ENCODE peak calls at places on chromosomes 2 and 18, in ten cellular contexts. J, K, E, I, G, P, O, X, M and T are unnamed samples. For H3K9me3, the result is how much of the 10 kb centered on the place peaks cover.

GRCh38 chr2:240335061-240335460 is 100.4 kb upstream of the GPC1 start:
- DNase-seq in K (no peak), M (no peak), G (no peak), J (no peak), O (no peak), P (no peak), I (no peak), X (no peak), E (no peak), T (no peak)

GRCh38 chr2:217691920-217692666 is 310.7 kb downstream of the TNS1 start:
- DNase-seq in G (no peak), K (no peak), E (no peak), O (no peak), J (no peak), P (peak), M (no peak), I (no peak), X (no peak), T (no peak)

GRCh38 chr2:240390091-240391073 is 45.1 kb upstream of the GPC1 start:
- DNase-seq in I (peak), J (peak), K (no peak), X (no peak), E (no peak), O (no peak), P (peak), M (no peak), G (no peak), T (no peak)

GRCh38 chr2:211161236-211161635 is 604.8 kb downstream of the CPS1 start:
- DNase-seq in X (no peak), K (no peak), E (no peak), P (no peak), I (no peak), M (no peak), O (no peak), J (no peak), G (no peak), T (no peak)

GRCh38 chr2:12605936-12606335 is 110.8 kb upstream of the TRIB2 start:
- DNase-seq in E (no peak), P (no peak), G (no peak), J (no peak), O (no peak), M (no peak), I (no peak), X (no peak), K (no peak), T (no peak)

GRCh38 chr18:6315556-6316331 is 99.0 kb downstream of the L3MBTL4 start:
- DNase-seq in X (peak), M (no peak), O (no peak), P (no peak), J (no peak), I (no peak), G (peak), E (no peak), K (no peak), T (no peak)

GRCh38 chr18:58990720-58991119 is 126.0 kb downstream of the ZNF532 start:
- DNase-seq in E (no peak), I (peak), G (no peak), X (no peak), K (no peak), J (no peak), O (no peak), M (no peak), P (no peak), T (no peak)

GRCh38 chr2:5521462-5521861 is 170.7 kb upstream of the SOX11 start:
- DNase-seq in X (no peak), E (no peak), I (no peak), K (no peak), G (no peak), P (peak), O (no peak), J (no peak), M (no peak), T (no peak)

GRCh38 chr2:202022755-202023154 is 10.9 kb upstream of the FZD7 start:
- DNase-seq in G (peak), M (no peak), I (no peak), O (no peak), P (no peak), K (no peak), J (no peak), X (no peak), E (no peak), T (no peak)

GRCh38 chr2:240520143-240520973 is 37.4 kb downstream of the ANKMY1 start:
- DNase-seq in J (peak), M (no peak), I (no peak), P (no peak), X (no peak), K (no peak), E (no peak), O (no peak), G (no peak), T (peak)

GRCh38 chr2:235391964-235392615 is 101.8 kb upstream of the AGAP1 start:
- DNase-seq in X (no peak), E (no peak), G (no peak), J (no peak), M (no peak), I (no peak), K (no peak), P (no peak), O (no peak), T (peak)

GRCh38 chr18:58605027-58606020 is 23.6 kb downstream of the ALPK2 start:
- DNase-seq in M (no peak), P (no peak), J (no peak), O (no peak), X (peak), E (no peak), G (no peak), I (no peak), K (no peak), T (no peak)

GRCh38 chr18:9673296-9674251 is 34.5 kb upstream of the RAB31 start:
- DNase-seq in O (no peak), I (no peak), X (peak), E (no peak), P (peak), K (no peak), J (no peak), M (no peak), G (peak), T (peak)

GRCh38 chr2:223674998-223675609 is 72.9 kb upstream of the SCG2 start:
- DNase-seq in G (peak), J (no peak), O (no peak), P (no peak), X (peak), I (no peak), K (no peak), M (peak), E (no peak), T (no peak)

GRCh38 chr18:79326413-79327198 is 69.1 kb upstream of the NFATC1 start:
- DNase-seq in P (no peak), G (no peak), X (no peak), E (no peak), M (no peak), I (peak), J (no peak), O (no peak), K (no peak), T (no peak)

GRCh38 chr2:867296-867695 is 83.4 kb upstream of the SNTG2 start:
- DNase-seq in J (no peak), K (no peak), X (no peak), M (no peak), G (no peak), O (no peak), I (no peak), P (no peak), E (no peak), T (no peak)

GRCh38 chr18:9643549-9643948 is 29.2 kb upstream of the PPP4R1 start:
- DNase-seq in I (no peak), J (no peak), K (no peak), E (no peak), P (no peak), M (no peak), G (peak), O (no peak), X (peak), T (peak)

GRCh38 chr2:241507430-241508239 is 749 bp downstream of the STK25 start:
- DNase-seq in M (peak), E (no peak), P (peak), J (peak), I (no peak), K (peak), G (peak), X (peak), O (no peak), T (no peak)

GRCh38 chr2:10614940-10615339 is 74.8 kb downstream of the NOL10 start:
- DNase-seq in I (no peak), O (no peak), G (no peak), M (no peak), J (no peak), P (no peak), K (no peak), E (no peak), X (no peak), T (no peak)

GRCh38 chr2:3051266-3051665 is 326.4 kb downstream of the EIPR1 start:
- DNase-seq in M (no peak), J (no peak), E (no peak), G (no peak), O (no peak), P (no peak), X (no peak), I (no peak), K (no peak), T (no peak)

GRCh38 chr2:218999881-219000568 is 6.8 kb upstream of the CRYBA2 start:
- DNase-seq in M (no peak), K (no peak), G (peak), J (no peak), O (no peak), E (no peak), I (no peak), P (no peak), X (no peak), T (no peak)

DNA sequence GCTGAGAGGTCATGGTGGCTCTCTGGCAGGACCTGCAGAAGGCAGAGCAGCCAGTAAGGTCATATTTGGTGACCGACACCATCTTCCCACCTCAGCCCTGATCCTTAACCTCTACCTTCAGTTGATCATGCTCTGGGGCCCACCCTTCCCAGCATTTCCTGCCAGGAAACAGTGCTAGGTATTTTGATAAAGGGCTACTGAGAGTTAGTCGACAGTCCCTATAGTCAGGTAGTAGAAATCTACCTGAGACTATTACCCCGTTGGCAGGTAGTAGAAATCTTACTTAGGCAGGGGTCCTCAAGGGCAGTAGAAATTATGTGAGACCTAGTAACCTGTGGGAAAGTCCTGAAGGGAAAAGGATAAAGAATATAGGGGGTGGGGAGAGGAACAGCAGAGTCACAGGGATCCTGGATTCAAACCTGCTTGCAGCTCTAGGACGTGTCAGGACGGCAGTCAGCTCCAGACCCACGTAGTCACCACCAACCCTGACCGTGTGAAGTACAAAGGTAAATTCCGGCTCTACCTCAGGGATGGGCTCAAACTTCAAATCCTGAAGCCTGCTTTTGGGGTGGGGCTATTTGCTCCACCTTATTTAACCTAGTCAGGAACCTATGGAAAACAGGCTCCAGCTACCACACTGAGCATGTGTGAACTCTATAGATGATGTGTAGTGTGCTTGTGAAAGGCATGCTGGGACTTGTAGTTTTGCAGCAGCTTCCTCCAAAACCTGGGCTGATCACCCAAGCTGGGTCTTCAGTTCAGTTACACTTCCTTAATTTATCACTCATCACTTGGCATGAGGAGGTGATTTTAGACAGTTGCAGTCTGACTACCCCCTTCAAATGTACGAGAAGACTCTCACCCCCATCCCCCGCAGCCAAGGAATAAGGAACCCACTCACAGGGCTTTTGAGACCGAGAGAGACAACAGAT is at the start of gene DQX1:
- DNase-seq in I (no peak), G (no peak), X (peak), O (no peak), E (no peak), J (peak), P (no peak), K (no peak), M (no peak), T (no peak)
- TF ChIP-seq POLR2A in I (no peak), G (no peak), X (no peak), O (no peak), E (no peak), J (no peak), P (no peak), K (no peak), M (peak), T (no peak)

GRCh38 chr2:102145939-102146338 is 3.4 kb downstream of the IL1R1 start:
- DNase-seq in O (no peak), J (no peak), X (peak), E (no peak), P (no peak), G (no peak), K (no peak), M (no peak), I (no peak), T (no peak)

GRCh38 chr2:102142829-102143449 is 393 bp downstream of the IL1R1 start:
- DNase-seq in M (no peak), O (no peak), G (no peak), I (no peak), E (no peak), X (peak), J (no peak), P (no peak), K (no peak), T (peak)

GRCh38 chr2:102144128-102144527 is 1.6 kb downstream of the IL1R1 start:
- DNase-seq in O (no peak), J (no peak), M (no peak), E (no peak), G (peak), K (no peak), P (peak), X (no peak), I (no peak), T (no peak)

GRCh38 chr2:102143450-102143985 is 972 bp downstream of the IL1R1 start:
- DNase-seq in J (no peak), G (peak), I (no peak), M (no peak), K (no peak), P (peak), O (peak), X (no peak), E (no peak), T (no peak)

GRCh38 chr2:102145107-102145506 is 2.6 kb downstream of the IL1R1 start:
- DNase-seq in X (no peak), O (no peak), K (no peak), E (no peak), P (no peak), J (no peak), M (no peak), I (no peak), G (no peak), T (no peak)
- H3K9me3 ChIP-seq in X (half or more), O (under half), K (under half), E (under half), P (under half), J (under half), M (under half), I (under half), G (under half), T (under half)

DNA sequence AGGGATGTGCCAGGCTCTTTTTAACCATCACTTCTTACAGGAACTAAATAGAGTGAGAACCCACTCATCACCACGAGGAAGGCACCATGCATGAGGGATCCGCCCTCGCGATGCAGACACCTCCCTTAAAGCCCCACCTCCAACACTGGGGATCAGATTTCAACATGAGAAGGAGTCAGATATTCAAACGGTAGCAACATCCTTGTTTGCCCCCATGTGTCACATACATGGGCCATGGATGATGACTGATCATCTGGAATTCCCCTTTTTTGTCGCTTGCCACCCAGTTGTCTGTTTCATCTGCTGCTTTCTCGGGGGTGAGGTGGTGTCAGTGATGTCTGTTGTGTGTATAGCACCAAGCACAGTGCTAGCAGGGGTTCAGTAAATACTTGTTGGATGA is 57.9 kb downstream of the NCK2 start:
- DNase-seq in E (no peak), M (no peak), G (no peak), P (no peak), K (no peak), I (no peak), X (no peak), J (peak), O (no peak), T (no peak)
- TF ChIP-seq POLR2A in E (no peak), M (no peak), G (no peak), P (no peak), K (no peak), I (no peak), X (no peak), J (no peak), O (no peak), T (no peak)

DNA sequence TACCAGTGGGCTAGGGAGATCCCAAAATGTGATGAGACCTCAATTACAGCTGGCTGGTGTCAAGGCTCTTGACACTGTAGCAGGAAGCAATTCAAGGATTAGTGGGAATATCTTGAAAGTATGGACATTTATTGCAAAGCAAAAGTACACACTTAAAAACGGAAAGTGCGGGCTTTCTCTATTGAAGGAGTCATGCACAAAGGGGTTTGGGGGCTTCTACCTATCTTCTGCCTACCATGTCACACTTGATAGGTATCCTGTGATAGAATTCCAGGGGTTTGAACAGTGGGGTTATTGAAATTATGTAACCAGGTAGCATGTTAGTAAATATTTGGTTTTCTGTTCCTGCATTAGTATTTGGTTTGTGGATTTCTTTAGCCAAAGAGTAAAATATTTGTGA is 1652.1 kb upstream of the DDX18 start:
- DNase-seq in O (no peak), I (no peak), J (no peak), M (no peak), K (no peak), X (no peak), E (no peak), G (no peak), P (no peak), T (no peak)
- H3K9me3 ChIP-seq in O (under half), I (under half), J (under half), M (under half), K (under half), X (under half), E (under half), G (under half), P (under half), T (under half)

GRCh38 chr2:134224005-134224404 is 29.9 kb upstream of the MGAT5 start:
- DNase-seq in J (no peak), M (no peak), K (no peak), P (no peak), E (no peak), O (no peak), X (no peak), I (no peak), G (no peak), T (no peak)
- TF ChIP-seq POLR2A in J (no peak), M (no peak), K (no peak), P (no peak), E (no peak), O (no peak), X (no peak), I (no peak), G (no peak), T (no peak)

DNA sequence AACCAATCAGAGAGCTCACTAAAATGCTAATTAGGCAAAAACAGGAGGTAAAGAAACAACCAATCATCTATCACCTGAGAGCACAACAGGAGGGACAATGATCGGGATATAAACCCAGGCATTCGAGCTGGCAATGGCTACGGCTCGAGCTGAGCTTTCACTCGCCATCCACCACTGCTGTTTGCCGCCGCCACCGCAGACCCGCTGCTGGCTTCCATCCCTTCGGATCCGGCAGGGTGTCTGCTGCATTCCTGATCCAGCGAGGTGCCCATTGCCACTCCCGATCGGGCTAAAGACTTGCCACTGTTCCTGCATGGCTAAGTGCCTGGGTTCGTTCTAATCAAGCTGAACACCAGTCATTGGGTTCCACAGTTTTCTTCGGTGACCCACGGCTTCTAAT is 236.7 kb upstream of the DLGAP1 start:
- DNase-seq in E (no peak), O (no peak), J (no peak), G (no peak), I (no peak), K (no peak), X (no peak), M (no peak), P (no peak), T (no peak)
- H3K9me3 ChIP-seq in E (under half), O (under half), J (under half), G (under half), I (under half), K (under half), X (under half), M (under half), P (under half), T (under half)

GRCh38 chr2:231057590-231057989 is 923 bp downstream of the PSMD1 start:
- DNase-seq in J (no peak), E (no peak), O (no peak), K (no peak), I (no peak), X (no peak), P (no peak), G (no peak), M (no peak), T (no peak)

GRCh38 chr2:231052494-231053451 is 3.9 kb upstream of the PSMD1 start:
- DNase-seq in M (peak), X (peak), P (peak), J (peak), I (peak), O (peak), G (peak), E (peak), K (peak), T (peak)

GRCh38 chr2:231058761-231059550 is 2.3 kb downstream of the PSMD1 start:
- DNase-seq in E (no peak), I (no peak), M (no peak), J (no peak), K (no peak), X (no peak), G (no peak), O (no peak), P (no peak), T (no peak)

GRCh38 chr2:231059756-231060155 is 3.1 kb downstream of the PSMD1 start:
- DNase-seq in P (no peak), J (no peak), E (no peak), K (no peak), O (no peak), X (no peak), M (no peak), I (no peak), G (no peak), T (no peak)

GRCh38 chr2:231056453-231057416 is at the start of gene PSMD1:
- DNase-seq in K (peak), M (peak), E (peak), I (peak), P (peak), G (peak), O (peak), X (peak), J (peak), T (peak)
- TF ChIP-seq POLR2A in K (no peak), M (peak), E (peak), I (peak), P (no peak), G (no peak), O (peak), X (peak), J (peak), T (no peak)